ENCODE peak calls at places on chromosomes 7 and 10, in six cellular contexts. J is H9, H is body of pancreas, G is psoas muscle, I is neural progenitor cell, S is left ventricle myocardium inferior. C is an unnamed sample.

GRCh38 chr7:83267141-83267631 is 104.5 kb upstream of the PCLO start:
- DNase-seq in S (no peak), J (no peak), H (no peak), G (no peak), I (no peak), C (no peak)

GRCh38 chr7:3277604-3278572 is 23.2 kb upstream of the SDK1 start:
- DNase-seq in S (no peak), G (no peak), H (no peak), I (no peak), J (no peak), C (no peak)

GRCh38 chr10:58982470-58983239 is 193.8 kb upstream of the PHYHIPL start:
- DNase-seq in G (no peak), S (no peak), H (no peak), I (no peak), J (no peak), C (no peak)

GRCh38 chr7:93117852-93118530 is at the start of gene SAMD9:
- DNase-seq in I (no peak), H (peak; percentile 65), J (no peak), G (no peak), S (no peak), C (no peak)

GRCh38 chr7:155108144-155108901 is 38.2 kb downstream of the HTR5A start:
- DNase-seq in H (no peak), J (no peak), I (peak; percentile 54), S (no peak), G (no peak), C (no peak)

GRCh38 chr7:132410385-132410784 is 165.9 kb downstream of the PLXNA4 start:
- DNase-seq in S (no peak), I (no peak), J (no peak), H (no peak), G (no peak), C (no peak)

GRCh38 chr10:1166828-1167275 is 110.7 kb downstream of the WDR37 start:
- DNase-seq in G (no peak), J (no peak), I (no peak), S (no peak), H (no peak), C (no peak)

GRCh38 chr7:107668296-107668695 is 7.7 kb downstream of the SLC26A4 start:
- DNase-seq in J (no peak), S (no peak), I (no peak), H (no peak), G (no peak), C (no peak)

GRCh38 chr10:99396471-99396870 is 34.0 kb downstream of the GOT1 start:
- DNase-seq in I (no peak), H (no peak), J (no peak), G (no peak), S (no peak), C (no peak)

GRCh38 chr10:88565072-88565471 is 18.0 kb downstream of the RNLS start:
- DNase-seq in J (no peak), G (no peak), H (no peak), S (no peak), I (no peak), C (no peak)

DNA sequence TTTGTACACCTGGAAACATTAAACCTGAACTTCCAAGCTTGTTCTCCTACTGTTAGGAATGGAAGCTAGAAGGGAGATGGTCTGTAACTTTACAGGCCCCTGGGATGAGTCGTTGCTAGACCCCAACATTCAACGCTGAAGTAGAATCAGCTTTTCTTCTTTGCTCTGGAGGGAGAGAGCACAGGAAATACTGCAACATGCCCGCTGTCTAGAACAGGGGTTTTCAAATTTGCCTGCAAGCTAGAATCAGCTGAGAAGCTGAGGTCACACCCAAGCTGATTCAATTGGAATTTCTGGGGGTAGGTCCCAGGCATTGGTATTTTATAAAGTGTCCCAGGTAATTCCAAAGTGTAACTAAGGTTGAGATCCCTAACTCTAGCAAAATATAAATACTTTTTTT is 219.7 kb downstream of the PRPF18 start:
- DNase-seq in J (no peak), H (no peak), G (no peak), S (no peak), I (no peak), C (no peak)
- H3K4me1 ChIP-seq in J (peaks cover 12% of the 10 kb centered on the region), H (peaks cover 5% of the 10 kb centered on the region), G (no peaks in the 10 kb centered on the region), S (peaks cover 63% of the 10 kb centered on the region), I (peaks cover 17% of the 10 kb centered on the region), C (no peaks in the 10 kb centered on the region)

GRCh38 chr10:113021268-113022028 is 71.4 kb downstream of the TCF7L2 start:
- DNase-seq in G (no peak), I (no peak), J (no peak), S (no peak), H (peak; percentile 30), C (no peak)
- H3K4me1 ChIP-seq in G (peaks cover 46% of the 10 kb centered on the region), I (peaks cover 41% of the 10 kb centered on the region), J (peaks cover 12% of the 10 kb centered on the region), S (peaks cover 78% of the 10 kb centered on the region), H (peaks cover 51% of the 10 kb centered on the region), C (peaks cover 40% of the 10 kb centered on the region)

GRCh38 chr10:22821501-22821900 is 106.4 kb upstream of the ARMC3 start:
- DNase-seq in S (no peak), G (no peak), J (no peak), H (no peak), I (no peak), C (no peak)
- H3K4me1 ChIP-seq in S (no peaks in the 10 kb centered on the region), G (no peaks in the 10 kb centered on the region), J (no peaks in the 10 kb centered on the region), H (no peaks in the 10 kb centered on the region), I (no peaks in the 10 kb centered on the region), C (no peaks in the 10 kb centered on the region)

GRCh38 chr10:120979435-120980315 is 128.5 kb downstream of the WDR11 start:
- DNase-seq in I (peak; percentile 75), H (peak; percentile 80), J (peak; percentile 81), G (no peak), S (no peak), C (peak; percentile 81)
- H3K4me1 ChIP-seq in I (peaks cover 36% of the 10 kb centered on the region), H (peaks cover 41% of the 10 kb centered on the region), J (peaks cover 9% of the 10 kb centered on the region), G (no peaks in the 10 kb centered on the region), S (peaks cover 8% of the 10 kb centered on the region), C (peaks cover 16% of the 10 kb centered on the region)

GRCh38 chr10:77889277-77889903 is 37.2 kb downstream of the DLG5 start:
- DNase-seq in I (peak; percentile 88), S (no peak), H (peak; percentile 92), G (no peak), J (peak; percentile 92), C (peak; percentile 81)
- H3K4me1 ChIP-seq in I (peaks cover 59% of the 10 kb centered on the region), S (peaks cover 48% of the 10 kb centered on the region), H (peaks cover 78% of the 10 kb centered on the region), G (peaks cover 74% of the 10 kb centered on the region), J (peaks cover 16% of the 10 kb centered on the region), C (peaks cover 30% of the 10 kb centered on the region)